ENCODE peak calls at places on chromosomes 6 and 20, in six cellular contexts. H is HEK293T, Y is lower leg skin, V is neural progenitor cell, D is RKO, X is posterior cingulate gyrus. U is an unnamed sample.

GRCh38 chr20:9490171-9490570 is 24.2 kb upstream of the LAMP5 start:
- DNase-seq in H (no peak), Y (no peak), V (no peak), D (no peak), X (no peak), U (no peak)

GRCh38 chr6:15945593-15946159 is 183.2 kb upstream of the MYLIP start:
- DNase-seq in H (no peak), Y (no peak), V (no peak), D (peak), X (no peak), U (no peak)

GRCh38 chr20:9214676-9215075 is 145.8 kb downstream of the PLCB4 start:
- DNase-seq in H (no peak), Y (no peak), V (no peak), D (no peak), X (no peak), U (no peak)

GRCh38 chr6:2562721-2563120 is 188.0 kb downstream of the MYLK4 start:
- DNase-seq in H (no peak), Y (no peak), V (no peak), D (no peak), X (no peak), U (no peak)

GRCh38 chr20:36469973-36470372 is 71.3 kb upstream of the MYL9 start:
- DNase-seq in H (no peak), Y (no peak), V (no peak), D (no peak), X (no peak), U (no peak)

GRCh38 chr6:18985061-18985460 is 597.9 kb downstream of the RNF144B start:
- DNase-seq in H (no peak), Y (no peak), V (no peak), D (no peak), X (no peak), U (no peak)

GRCh38 chr6:157800420-157801237 is 22.4 kb upstream of the SNX9 start:
- DNase-seq in H (no peak), Y (no peak), V (no peak), D (peak), X (no peak), U (no peak)

GRCh38 chr6:21593927-21594421 is 423 bp downstream of the SOX4 start:
- DNase-seq in H (no peak), Y (no peak), V (peak), D (peak), X (peak), U (no peak)

GRCh38 chr6:11198663-11199603 is 33.5 kb downstream of the NEDD9 start:
- DNase-seq in H (no peak), Y (no peak), V (no peak), D (no peak), X (no peak), U (no peak)

GRCh38 chr6:107129370-107129925 is 14.1 kb upstream of the BEND3 start:
- DNase-seq in H (no peak), Y (no peak), V (no peak), D (no peak), X (no peak), U (no peak)

GRCh38 chr6:46044876-46045617 is 29.4 kb upstream of the CLIC5 start:
- DNase-seq in H (peak), Y (peak), V (no peak), D (peak), X (no peak), U (peak)

GRCh38 chr6:160534050-160534696 is 129.9 kb downstream of the LPA start:
- DNase-seq in H (peak), Y (peak), V (peak), D (peak), X (peak), U (peak)

GRCh38 chr20:54063998-54064676 is 6.3 kb downstream of the BCAS1 start:
- DNase-seq in H (no peak), Y (no peak), V (no peak), D (no peak), X (no peak), U (no peak)

GRCh38 chr6:72619883-72620696 is 1.8 kb upstream of the KCNQ5 start:
- DNase-seq in H (no peak), Y (no peak), V (peak), D (no peak), X (peak), U (peak)

GRCh38 chr6:3615391-3616380 is 135.8 kb downstream of the PXDC1 start:
- DNase-seq in H (no peak), Y (no peak), V (no peak), D (no peak), X (no peak), U (no peak)

GRCh38 chr6:44494011-44494501 is 106.5 kb downstream of the CDC5L start:
- DNase-seq in H (peak), Y (no peak), V (no peak), D (peak), X (no peak), U (no peak)

GRCh38 chr6:161406633-161407032 is 132.8 kb upstream of the AGPAT4 start:
- DNase-seq in H (no peak), Y (peak), V (no peak), D (peak), X (no peak), U (no peak)

GRCh38 chr6:112879920-112880413 is 532.8 kb downstream of the RFPL4B start:
- DNase-seq in H (no peak), Y (no peak), V (peak), D (no peak), X (no peak), U (peak)

GRCh38 chr20:46323557-46323956 is 15.3 kb upstream of the CDH22 start:
- DNase-seq in H (no peak), Y (no peak), V (no peak), D (no peak), X (no peak), U (no peak)

GRCh38 chr6:143556529-143556928 is 45.0 kb upstream of the FUCA2 start:
- DNase-seq in H (no peak), Y (no peak), V (no peak), D (peak), X (no peak), U (no peak)

GRCh38 chr6:89611666-89612065 is 26.9 kb downstream of the LYRM2 start:
- DNase-seq in H (no peak), Y (no peak), V (no peak), D (no peak), X (no peak), U (no peak)

GRCh38 chr6:170365581-170365980 is 59.0 kb downstream of the FAM120B start:
- DNase-seq in H (no peak), Y (no peak), V (no peak), D (no peak), X (no peak), U (no peak)

GRCh38 chr6:168468046-168468445 is 27.1 kb downstream of the SMOC2 start:
- DNase-seq in H (no peak), Y (no peak), V (no peak), D (no peak), X (no peak), U (no peak)

GRCh38 chr6:169936355-169936975 is 185.0 kb downstream of the ERMARD start:
- DNase-seq in H (no peak), Y (no peak), V (no peak), D (no peak), X (no peak), U (no peak)

GRCh38 chr20:64065973-64066341 is 3.0 kb downstream of the TCEA2 start:
- DNase-seq in H (no peak), Y (no peak), V (no peak), D (no peak), X (no peak), U (no peak)

GRCh38 chr6:149499066-149499465 is 14.3 kb upstream of the ZC3H12D start:
- DNase-seq in H (no peak), Y (no peak), V (no peak), D (peak), X (no peak), U (no peak)

GRCh38 chr6:145643760-145644159 is 91.6 kb downstream of the EPM2A start:
- DNase-seq in H (no peak), Y (no peak), V (no peak), D (peak), X (no peak), U (no peak)

GRCh38 chr20:25038591-25039015 is 19.3 kb downstream of the ACSS1 start:
- DNase-seq in H (no peak), Y (no peak), V (no peak), D (no peak), X (no peak), U (no peak)

GRCh38 chr20:64121586-64121985 is 14.2 kb upstream of the NPBWR2 start:
- DNase-seq in H (no peak), Y (no peak), V (no peak), D (no peak), X (no peak), U (no peak)

GRCh38 chr6:7173843-7174503 is 66.2 kb downstream of the RREB1 start:
- DNase-seq in H (no peak), Y (peak), V (peak), D (no peak), X (no peak), U (peak)

GRCh38 chr6:50185006-50185405 is 135.3 kb upstream of the DEFB112 start:
- DNase-seq in H (peak), Y (no peak), V (peak), D (no peak), X (no peak), U (no peak)

GRCh38 chr6:43274916-43275597 is 23.0 kb upstream of the SLC22A7 start:
- DNase-seq in H (no peak), Y (no peak), V (peak), D (no peak), X (no peak), U (no peak)

GRCh38 chr20:56454754-56455153 is 13.7 kb upstream of the RTF2 start:
- DNase-seq in H (no peak), Y (no peak), V (no peak), D (no peak), X (no peak), U (no peak)

GRCh38 chr20:53800883-53801604 is 207.4 kb upstream of the ZNF217 start:
- DNase-seq in H (no peak), Y (no peak), V (peak), D (no peak), X (no peak), U (no peak)

GRCh38 chr20:47204008-47204745 is 152.3 kb downstream of the ZMYND8 start:
- DNase-seq in H (no peak), Y (no peak), V (no peak), D (peak), X (no peak), U (no peak)

GRCh38 chr6:46648869-46649488 is 3.6 kb downstream of the CYP39A1 start:
- DNase-seq in H (no peak), Y (no peak), V (no peak), D (peak), X (no peak), U (no peak)

GRCh38 chr20:23032056-23032455 is 3.1 kb upstream of the SSTR4 start:
- DNase-seq in H (no peak), Y (no peak), V (no peak), D (no peak), X (no peak), U (no peak)

U was measured in heart right ventricle.